ENCODE peak calls at places on chromosomes 1 and 21, in nine cellular contexts. F is WERI-Rb-1, V is mucosa of descending colon, A is OCI-LY7, N is uterus, I is heart left ventricle, K is left ventricle myocardium inferior, C is colonic mucosa, H is PC-9. P is an unnamed sample.

GRCh38 chr1:226547754-226548191 is 791 bp upstream of the STUM start:
- DNase-seq in F (peak; percentile 66), V (peak; percentile 74), A (peak; percentile 86), N (peak; percentile 88), I (peak; percentile 79), K (peak; percentile 77), C (peak; percentile 84), H (peak; percentile 67), P (peak; percentile 92)

GRCh38 chr1:199859525-199859924 is 168.0 kb upstream of the NR5A2 start:
- DNase-seq in F (no peak), V (no peak), A (peak; percentile 1), N (no peak), I (no peak), K (no peak), C (no peak), H (peak; percentile 83), P (peak; percentile 93)

GRCh38 chr1:208158640-208159541 is 85.3 kb downstream of the PLXNA2 start:
- DNase-seq in F (no peak), V (no peak), A (no peak), N (no peak), I (no peak), K (no peak), C (peak; percentile 66), H (no peak), P (no peak)

GRCh38 chr1:24642481-24643361 is at the start of gene SRRM1:
- DNase-seq in F (peak; percentile 99), V (peak; percentile 100), A (peak; percentile 99), N (peak; percentile 99), I (peak; percentile 100), K (peak; percentile 99), C (peak; percentile 99), H (peak; percentile 94), P (peak; percentile 100)

GRCh38 chr1:64323054-64323453 is 119.6 kb downstream of the UBE2U start:
- DNase-seq in F (no peak), V (no peak), A (no peak), N (no peak), I (no peak), K (no peak), C (no peak), H (peak; percentile 54), P (no peak)

GRCh38 chr1:248751635-248752034 is 3.9 kb downstream of the LYPD8 start:
- DNase-seq in F (no peak), V (no peak), A (no peak), N (no peak), I (no peak), K (no peak), C (no peak), H (no peak), P (no peak)

GRCh38 chr1:225882699-225883615 is 777 bp upstream of the TMEM63A start:
- DNase-seq in F (no peak), V (peak; percentile 77), A (no peak), N (peak; percentile 66), I (peak; percentile 57), K (peak; percentile 65), C (peak; percentile 64), H (no peak), P (peak; percentile 37)

GRCh38 chr1:41175546-41175945 is 66.6 kb downstream of the SCMH1 start:
- DNase-seq in F (no peak), V (no peak), A (no peak), N (no peak), I (no peak), K (no peak), C (no peak), H (no peak), P (peak; percentile 52)

GRCh38 chr1:218456449-218456848 is 111.3 kb downstream of the TGFB2 start:
- DNase-seq in F (no peak), V (no peak), A (peak; percentile 7), N (no peak), I (no peak), K (no peak), C (no peak), H (no peak), P (no peak)

GRCh38 chr1:26450906-26451305 is 18.8 kb downstream of the DHDDS start:
- DNase-seq in F (no peak), V (no peak), A (no peak), N (no peak), I (no peak), K (no peak), C (no peak), H (peak; percentile 52), P (no peak)

GRCh38 chr21:26715878-26716506 is 129.2 kb downstream of the ADAMTS1 start:
- DNase-seq in F (peak; percentile 62), V (no peak), A (peak; percentile 16), N (peak; percentile 25), I (peak; percentile 41), K (peak; percentile 15), C (peak; percentile 41), H (no peak), P (peak; percentile 70)

GRCh38 chr1:37849480-37849879 is 9.9 kb downstream of the MTF1 start:
- DNase-seq in F (no peak), V (no peak), A (no peak), N (no peak), I (no peak), K (no peak), C (no peak), H (no peak), P (no peak)

GRCh38 chr1:37850352-37850955 is 8.9 kb downstream of the MTF1 start:
- DNase-seq in F (no peak), V (no peak), A (no peak), N (no peak), I (no peak), K (no peak), C (no peak), H (peak; percentile 97), P (peak; percentile 54)

GRCh38 chr1:37851271-37851670 is 8.1 kb downstream of the MTF1 start:
- DNase-seq in F (no peak), V (no peak), A (no peak), N (no peak), I (no peak), K (no peak), C (no peak), H (no peak), P (no peak)

GRCh38 chr1:37853157-37853556 is 6.2 kb downstream of the MTF1 start:
- DNase-seq in F (no peak), V (no peak), A (no peak), N (no peak), I (no peak), K (no peak), C (no peak), H (no peak), P (no peak)

GRCh38 chr1:37851782-37852210 is 7.6 kb downstream of the MTF1 start:
- DNase-seq in F (no peak), V (no peak), A (peak; percentile 13), N (no peak), I (no peak), K (no peak), C (no peak), H (no peak), P (peak; percentile 24)
- TF ChIP-seq CTCF in F (no peak), V (no peak), A (no peak), N (no peak), I (no peak), K (no peak), C (no peak), H (no peak), P (no peak)

GRCh38 chr21:42081138-42081537 is 10.0 kb downstream of the UMODL1 start:
- DNase-seq in F (no peak), V (no peak), A (no peak), N (no peak), I (no peak), K (no peak), C (no peak), H (no peak), P (peak; percentile 36)
- H3K4me3 ChIP-seq in F (no peak overlapping the region), V (no peak overlapping the region), A (no peak overlapping the region), N (no peak overlapping the region), I (no peak overlapping the region), K (no peak overlapping the region), C (no peak overlapping the region), H (no peak overlapping the region), P (no peak overlapping the region)

DNA sequence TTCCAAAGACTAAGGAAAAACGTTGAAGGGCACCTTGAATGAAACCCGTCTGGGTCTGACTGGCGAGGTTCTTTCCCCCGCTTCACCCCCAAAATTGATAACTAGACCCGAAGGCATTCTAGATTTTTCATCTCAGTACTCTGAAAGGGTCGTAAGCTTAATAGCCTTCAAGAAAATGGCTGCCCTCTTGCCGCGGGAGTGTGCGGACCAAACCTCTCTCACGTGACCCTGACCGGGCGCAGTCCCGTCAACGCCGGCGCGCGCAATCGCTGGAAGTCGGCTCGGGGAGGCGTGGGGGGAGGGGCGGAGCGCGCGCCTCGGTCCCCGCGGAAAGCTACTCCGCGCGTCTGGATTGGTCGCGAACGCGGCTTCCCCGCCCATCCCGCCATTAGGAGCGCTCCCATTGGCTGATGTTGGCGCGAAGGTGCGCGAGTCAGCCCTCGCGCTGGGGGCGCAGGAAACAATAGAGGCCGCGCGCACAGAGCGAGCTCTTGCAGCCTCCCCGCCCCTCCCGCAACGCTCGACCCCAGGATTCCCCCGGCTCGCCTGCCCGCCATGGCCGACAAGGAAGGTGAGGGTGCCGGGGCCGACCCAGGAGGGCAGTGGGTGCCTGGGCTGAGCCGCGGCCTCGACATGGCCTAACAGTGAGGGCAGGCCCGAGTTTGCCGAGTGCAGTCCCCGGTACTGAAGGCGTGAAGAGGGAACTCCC is at the start of gene RBBP4:
- DNase-seq in F (peak; percentile 97), V (peak; percentile 98), A (peak; percentile 98), N (peak; percentile 98), I (peak; percentile 98), K (peak; percentile 99), C (peak; percentile 98), H (peak; percentile 85), P (peak; percentile 98)
- TF ChIP-seq CTCF in F (no peak), V (no peak), A (no peak), N (no peak), I (no peak), K (peak; percentile 20), C (no peak), H (no peak), P (no peak)

GRCh38 chr1:113390871-113391642 is 742 bp downstream of the MAGI3 start:
- DNase-seq in F (peak; percentile 38), V (peak; percentile 75), A (peak; percentile 53), N (peak; percentile 43), I (peak; percentile 37), K (peak; percentile 48), C (peak; percentile 86), H (peak; percentile 51), P (peak; percentile 41)

GRCh38 chr1:113394863-113395259 is 4.5 kb downstream of the MAGI3 start:
- DNase-seq in F (no peak), V (no peak), A (no peak), N (no peak), I (no peak), K (no peak), C (no peak), H (no peak), P (no peak)

GRCh38 chr1:113394043-113394862 is 3.9 kb downstream of the MAGI3 start:
- DNase-seq in F (no peak), V (no peak), A (no peak), N (no peak), I (no peak), K (no peak), C (no peak), H (no peak), P (no peak)

GRCh38 chr1:113391643-113392271 is 1.4 kb downstream of the MAGI3 start:
- DNase-seq in F (peak; percentile 9), V (no peak), A (peak; percentile 10), N (no peak), I (no peak), K (no peak), C (peak; percentile 53), H (peak; percentile 65), P (no peak)

DNA sequence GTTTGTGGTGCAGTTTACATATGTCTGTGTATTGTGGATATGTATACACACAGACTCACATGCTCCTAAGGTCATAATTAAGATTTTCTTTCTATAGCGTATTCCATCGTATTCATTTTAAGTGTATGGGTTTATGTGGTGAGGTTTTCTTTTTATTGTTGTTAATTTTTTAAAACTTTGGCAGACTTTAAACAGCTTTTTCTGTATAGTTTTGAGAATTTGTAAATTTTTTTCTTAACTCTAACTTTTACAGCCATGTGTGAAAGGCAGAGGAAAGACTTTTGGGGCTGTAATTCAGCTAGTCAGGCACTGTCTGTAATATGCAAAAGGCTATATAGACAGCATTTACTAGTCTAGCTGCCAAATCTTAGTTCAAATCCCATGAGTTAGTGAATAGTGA is 2.2 kb downstream of the MAGI3 start:
- DNase-seq in F (no peak), V (no peak), A (no peak), N (no peak), I (no peak), K (no peak), C (no peak), H (no peak), P (no peak)
- H3K4me3 ChIP-seq in F (no peak overlapping the region), V (no peak overlapping the region), A (no peak overlapping the region), N (peak overlapping the region; percentile 89), I (no peak overlapping the region), K (peak overlapping the region; percentile 86), C (peak overlapping the region; percentile 80), H (peak overlapping the region; percentile 78), P (peak overlapping the region; percentile 66)